ENCODE peak calls at places on chromosomes 1 and 21, in six cellular contexts. One of them, this sample, is unnamed.

GRCh38 chr1:40753142-40753882 is 30.3 kb upstream of the KCNQ4 start:
- DNase-seq in stomach: no peak
- DNase-seq in activated naive CD8-positive, alpha-beta T cell treated with anti-CD3 and anti-CD28 coated beads for 36 hours: no peak
- DNase-seq in C1 segment of cervical spinal cord: no peak
- DNase-seq in CD8-positive, alpha-beta T cell: no peak
- DNase-seq in HuH-7: no peak
- DNase-seq in this sample: no peak

GRCh38 chr1:31788825-31789256 is 24.7 kb upstream of the ADGRB2 start:
- DNase-seq in stomach: no peak
- DNase-seq in activated naive CD8-positive, alpha-beta T cell treated with anti-CD3 and anti-CD28 coated beads for 36 hours: no peak
- DNase-seq in C1 segment of cervical spinal cord: no peak
- DNase-seq in CD8-positive, alpha-beta T cell: no peak
- DNase-seq in HuH-7: peak; percentile 42
- DNase-seq in this sample: no peak

GRCh38 chr1:162055062-162055461 is 14.4 kb upstream of the NOS1AP start:
- DNase-seq in stomach: no peak
- DNase-seq in activated naive CD8-positive, alpha-beta T cell treated with anti-CD3 and anti-CD28 coated beads for 36 hours: no peak
- DNase-seq in C1 segment of cervical spinal cord: no peak
- DNase-seq in CD8-positive, alpha-beta T cell: no peak
- DNase-seq in HuH-7: no peak
- DNase-seq in this sample: no peak

GRCh38 chr1:206779565-206780091 is 7.3 kb upstream of the IL10 start:
- DNase-seq in stomach: no peak
- DNase-seq in activated naive CD8-positive, alpha-beta T cell treated with anti-CD3 and anti-CD28 coated beads for 36 hours: no peak
- DNase-seq in C1 segment of cervical spinal cord: no peak
- DNase-seq in CD8-positive, alpha-beta T cell: no peak
- DNase-seq in HuH-7: no peak
- DNase-seq in this sample: no peak

GRCh38 chr1:207672525-207673130 is 27.7 kb downstream of the CR1L start:
- DNase-seq in stomach: peak; percentile 35
- DNase-seq in activated naive CD8-positive, alpha-beta T cell treated with anti-CD3 and anti-CD28 coated beads for 36 hours: no peak
- DNase-seq in C1 segment of cervical spinal cord: peak; percentile 1
- DNase-seq in CD8-positive, alpha-beta T cell: no peak
- DNase-seq in HuH-7: peak; percentile 74
- DNase-seq in this sample: no peak

GRCh38 chr1:197955486-197956394 is 38.6 kb downstream of the LHX9 start:
- DNase-seq in stomach: no peak
- DNase-seq in activated naive CD8-positive, alpha-beta T cell treated with anti-CD3 and anti-CD28 coated beads for 36 hours: no peak
- DNase-seq in C1 segment of cervical spinal cord: no peak
- DNase-seq in CD8-positive, alpha-beta T cell: no peak
- DNase-seq in HuH-7: no peak
- DNase-seq in this sample: no peak

GRCh38 chr1:56456426-56457101 is 122.8 kb downstream of the PLPP3 start:
- DNase-seq in stomach: no peak
- DNase-seq in activated naive CD8-positive, alpha-beta T cell treated with anti-CD3 and anti-CD28 coated beads for 36 hours: no peak
- DNase-seq in C1 segment of cervical spinal cord: no peak
- DNase-seq in CD8-positive, alpha-beta T cell: no peak
- DNase-seq in HuH-7: no peak
- DNase-seq in this sample: no peak

GRCh38 chr1:202397256-202397655 is 48.8 kb downstream of the PPP1R12B start:
- DNase-seq in stomach: no peak
- DNase-seq in activated naive CD8-positive, alpha-beta T cell treated with anti-CD3 and anti-CD28 coated beads for 36 hours: no peak
- DNase-seq in C1 segment of cervical spinal cord: no peak
- DNase-seq in CD8-positive, alpha-beta T cell: no peak
- DNase-seq in HuH-7: no peak
- DNase-seq in this sample: no peak

GRCh38 chr1:224357626-224358124 is 996 bp downstream of the CNIH4 start:
- DNase-seq in stomach: no peak
- DNase-seq in activated naive CD8-positive, alpha-beta T cell treated with anti-CD3 and anti-CD28 coated beads for 36 hours: no peak
- DNase-seq in C1 segment of cervical spinal cord: no peak
- DNase-seq in CD8-positive, alpha-beta T cell: no peak
- DNase-seq in HuH-7: peak; percentile 77
- DNase-seq in this sample: no peak

GRCh38 chr21:24658926-24659325 is 948.4 kb downstream of the MRPL39 start:
- DNase-seq in stomach: no peak
- DNase-seq in activated naive CD8-positive, alpha-beta T cell treated with anti-CD3 and anti-CD28 coated beads for 36 hours: no peak
- DNase-seq in C1 segment of cervical spinal cord: no peak
- DNase-seq in CD8-positive, alpha-beta T cell: no peak
- DNase-seq in HuH-7: no peak
- DNase-seq in this sample: no peak

GRCh38 chr1:218361298-218362065 is 16.3 kb downstream of the TGFB2 start:
- DNase-seq in stomach: no peak
- DNase-seq in activated naive CD8-positive, alpha-beta T cell treated with anti-CD3 and anti-CD28 coated beads for 36 hours: no peak
- DNase-seq in C1 segment of cervical spinal cord: no peak
- DNase-seq in CD8-positive, alpha-beta T cell: no peak
- DNase-seq in HuH-7: no peak
- DNase-seq in this sample: no peak

GRCh38 chr21:26759731-26760130 is 85.5 kb downstream of the ADAMTS1 start:
- DNase-seq in stomach: no peak
- DNase-seq in activated naive CD8-positive, alpha-beta T cell treated with anti-CD3 and anti-CD28 coated beads for 36 hours: no peak
- DNase-seq in C1 segment of cervical spinal cord: no peak
- DNase-seq in CD8-positive, alpha-beta T cell: no peak
- DNase-seq in HuH-7: no peak
- DNase-seq in this sample: no peak

GRCh38 chr1:75134939-75135828 is 996 bp downstream of the LHX8 start:
- DNase-seq in stomach: no peak
- DNase-seq in activated naive CD8-positive, alpha-beta T cell treated with anti-CD3 and anti-CD28 coated beads for 36 hours: no peak
- DNase-seq in C1 segment of cervical spinal cord: no peak
- DNase-seq in CD8-positive, alpha-beta T cell: no peak
- DNase-seq in HuH-7: no peak
- DNase-seq in this sample: no peak

GRCh38 chr1:234833646-234834045 is 223.7 kb upstream of the IRF2BP2 start:
- DNase-seq in stomach: no peak
- DNase-seq in activated naive CD8-positive, alpha-beta T cell treated with anti-CD3 and anti-CD28 coated beads for 36 hours: no peak
- DNase-seq in C1 segment of cervical spinal cord: no peak
- DNase-seq in CD8-positive, alpha-beta T cell: no peak
- DNase-seq in HuH-7: no peak
- DNase-seq in this sample: no peak

GRCh38 chr1:58983159-58983558 is 199.3 kb upstream of the JUN start:
- DNase-seq in stomach: no peak
- DNase-seq in activated naive CD8-positive, alpha-beta T cell treated with anti-CD3 and anti-CD28 coated beads for 36 hours: no peak
- DNase-seq in C1 segment of cervical spinal cord: no peak
- DNase-seq in CD8-positive, alpha-beta T cell: no peak
- DNase-seq in HuH-7: no peak
- DNase-seq in this sample: no peak

GRCh38 chr1:81569761-81570160 is 231.0 kb upstream of the ADGRL2 start:
- DNase-seq in stomach: no peak
- DNase-seq in activated naive CD8-positive, alpha-beta T cell treated with anti-CD3 and anti-CD28 coated beads for 36 hours: no peak
- DNase-seq in C1 segment of cervical spinal cord: no peak
- DNase-seq in CD8-positive, alpha-beta T cell: no peak
- DNase-seq in HuH-7: no peak
- DNase-seq in this sample: no peak

GRCh38 chr1:68057564-68057963 is 7.1 kb upstream of the DIRAS3 start:
- DNase-seq in stomach: no peak
- DNase-seq in activated naive CD8-positive, alpha-beta T cell treated with anti-CD3 and anti-CD28 coated beads for 36 hours: no peak
- DNase-seq in C1 segment of cervical spinal cord: no peak
- DNase-seq in CD8-positive, alpha-beta T cell: no peak
- DNase-seq in HuH-7: peak; percentile 26
- DNase-seq in this sample: no peak

GRCh38 chr1:178874966-178875365 is 4.1 kb upstream of the ANGPTL1 start:
- DNase-seq in stomach: no peak
- DNase-seq in activated naive CD8-positive, alpha-beta T cell treated with anti-CD3 and anti-CD28 coated beads for 36 hours: no peak
- DNase-seq in C1 segment of cervical spinal cord: no peak
- DNase-seq in CD8-positive, alpha-beta T cell: no peak
- DNase-seq in HuH-7: no peak
- DNase-seq in this sample: no peak

GRCh38 chr1:207393610-207394009 is 60.5 kb upstream of the CR2 start:
- DNase-seq in stomach: no peak
- DNase-seq in activated naive CD8-positive, alpha-beta T cell treated with anti-CD3 and anti-CD28 coated beads for 36 hours: no peak
- DNase-seq in C1 segment of cervical spinal cord: no peak
- DNase-seq in CD8-positive, alpha-beta T cell: no peak
- DNase-seq in HuH-7: no peak
- DNase-seq in this sample: no peak

This sample was measured in NCI-H2029 treated with DMSO at 0.1 percent for 48 hours.